ENCODE peak calls at places on chromosomes 3 and 15, in nine cellular contexts. K, H, T, F, D, B, L, O and Q are unnamed samples.

GRCh38 chr3:4497005-4497692 is 4.0 kb downstream of the ITPR1 start:
- DNase-seq in K (no peak), H (no peak), T (no peak), F (no peak), D (no peak), B (no peak), L (no peak), O (no peak), Q (no peak)

GRCh38 chr15:31277335-31278055 is 49.1 kb upstream of the KLF13 start:
- DNase-seq in K (no peak), H (no peak), T (no peak), F (no peak), D (peak; percentile 67), B (no peak), L (peak; percentile 77), O (no peak), Q (peak; percentile 58)

GRCh38 chr15:25242166-25242879 is 196.5 kb downstream of the UBE3A start:
- DNase-seq in K (no peak), H (no peak), T (no peak), F (peak; percentile 28), D (peak; percentile 52), B (no peak), L (no peak), O (peak; percentile 7), Q (peak; percentile 70)

GRCh38 chr15:25784876-25785642 is 78.1 kb downstream of the ATP10A start:
- DNase-seq in K (no peak), H (no peak), T (peak; percentile 15), F (no peak), D (no peak), B (no peak), L (no peak), O (no peak), Q (no peak)

GRCh38 chr15:59313703-59314332 is 58.9 kb downstream of the MYO1E start:
- DNase-seq in K (peak; percentile 93), H (no peak), T (peak; percentile 88), F (peak; percentile 80), D (no peak), B (peak; percentile 56), L (no peak), O (peak; percentile 63), Q (peak; percentile 92)

GRCh38 chr3:119481079-119481478 is 12.3 kb downstream of the POGLUT1 start:
- DNase-seq in K (no peak), H (no peak), T (no peak), F (no peak), D (no peak), B (no peak), L (no peak), O (no peak), Q (no peak)

GRCh38 chr3:69142090-69142489 is 19.7 kb upstream of the LMOD3 start:
- DNase-seq in K (no peak), H (no peak), T (no peak), F (no peak), D (no peak), B (no peak), L (no peak), O (no peak), Q (no peak)

GRCh38 chr15:58462547-58462946 is 30.8 kb downstream of the LIPC start:
- DNase-seq in K (peak; percentile 66), H (no peak), T (no peak), F (no peak), D (no peak), B (no peak), L (no peak), O (no peak), Q (no peak)

GRCh38 chr15:98518823-98519561 is 129.3 kb upstream of the IGF1R start:
- DNase-seq in K (peak; percentile 32), H (peak; percentile 68), T (no peak), F (no peak), D (no peak), B (peak; percentile 62), L (peak; percentile 91), O (peak; percentile 51), Q (no peak)

GRCh38 chr15:29822100-29822684 is at the start of gene TJP1:
- DNase-seq in K (peak; percentile 81), H (peak; percentile 87), T (peak; percentile 88), F (peak; percentile 88), D (no peak), B (peak; percentile 80), L (peak; percentile 93), O (peak; percentile 82), Q (peak; percentile 92)

GRCh38 chr3:134464693-134465385 is 20.9 kb downstream of the ANAPC13 start:
- DNase-seq in K (no peak), H (no peak), T (no peak), F (no peak), D (no peak), B (peak; percentile 30), L (no peak), O (no peak), Q (no peak)

GRCh38 chr3:165742351-165742750 is 94.9 kb downstream of the BCHE start:
- DNase-seq in K (no peak), H (no peak), T (no peak), F (no peak), D (no peak), B (no peak), L (no peak), O (no peak), Q (no peak)

GRCh38 chr15:73375755-73376305 is 7.1 kb upstream of the HCN4 start:
- DNase-seq in K (no peak), H (no peak), T (no peak), F (no peak), D (no peak), B (no peak), L (no peak), O (no peak), Q (no peak)

GRCh38 chr3:54121404-54122045 is 827 bp upstream of the CACNA2D3 start:
- DNase-seq in K (no peak), H (no peak), T (peak; percentile 40), F (peak; percentile 72), D (no peak), B (peak; percentile 44), L (peak; percentile 83), O (no peak), Q (no peak)

GRCh38 chr3:22358334-22358733 is 607.3 kb upstream of the ZNF385D start:
- DNase-seq in K (no peak), H (no peak), T (no peak), F (no peak), D (no peak), B (no peak), L (no peak), O (no peak), Q (no peak)

GRCh38 chr3:100022506-100022905 is 91.8 kb downstream of the FILIP1L start:
- DNase-seq in K (no peak), H (no peak), T (no peak), F (no peak), D (no peak), B (no peak), L (no peak), O (no peak), Q (no peak)

GRCh38 chr3:33167284-33167683 is 51.3 kb downstream of the SUSD5 start:
- DNase-seq in K (no peak), H (no peak), T (no peak), F (no peak), D (no peak), B (no peak), L (no peak), O (no peak), Q (no peak)
- TF ChIP-seq POLR2A in K (no peak), H (no peak), T (no peak), F (no peak), D (no peak), B (no peak), L (no peak), O (no peak), Q (no peak)

GRCh38 chr3:141391298-141392017 is 23.2 kb downstream of the ZBTB38 start:
- DNase-seq in K (no peak), H (no peak), T (no peak), F (no peak), D (no peak), B (no peak), L (no peak), O (no peak), Q (no peak)
- H3K4me3 ChIP-seq in K (no peak overlapping the region), H (no peak overlapping the region), T (no peak overlapping the region), F (no peak overlapping the region), D (no peak overlapping the region), B (no peak overlapping the region), L (no peak overlapping the region), O (no peak overlapping the region), Q (no peak overlapping the region)

DNA sequence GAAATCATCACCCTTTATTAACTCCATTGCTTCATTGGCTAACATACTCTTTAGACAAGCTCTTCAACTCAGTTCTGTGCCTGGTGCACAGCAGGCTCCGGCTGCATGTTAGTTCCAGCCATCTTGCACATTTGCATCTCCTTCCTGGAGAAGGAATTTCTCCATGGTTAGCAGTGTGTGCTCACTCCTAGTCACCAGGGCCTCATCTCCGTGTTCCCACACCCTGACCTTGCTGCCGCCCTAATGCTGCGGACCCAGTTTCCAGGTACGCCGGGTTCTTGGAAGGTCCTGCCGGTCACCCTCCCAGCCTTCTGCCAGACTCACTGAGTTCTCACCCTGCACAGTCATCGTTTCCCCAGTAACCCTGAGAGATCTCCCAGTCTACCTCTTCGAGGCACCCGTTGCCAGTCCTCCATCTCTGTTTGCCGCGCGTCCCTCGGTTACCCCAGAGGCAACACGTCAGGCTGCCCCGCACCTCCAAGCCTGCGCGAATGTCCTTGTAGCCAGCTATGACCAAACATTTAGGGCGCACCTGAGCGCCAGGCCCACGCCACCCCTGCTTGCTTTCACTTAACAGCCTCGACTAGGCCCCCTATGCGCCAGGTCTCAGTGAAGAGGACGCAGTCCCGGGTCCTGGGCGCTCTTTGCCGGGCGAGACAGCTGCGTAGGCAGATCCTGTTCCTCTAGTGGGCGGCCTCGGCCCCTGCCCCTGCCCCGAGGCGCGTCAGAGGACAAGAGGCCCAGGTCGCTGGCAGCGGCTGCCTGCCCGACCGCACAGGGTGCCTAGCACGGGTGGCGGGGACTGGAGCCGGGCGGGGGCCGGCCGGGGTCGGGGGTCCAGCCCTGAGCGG is 744 bp upstream of the ZNF592 start:
- DNase-seq in K (peak; percentile 78), H (peak; percentile 63), T (peak; percentile 90), F (peak; percentile 90), D (peak; percentile 97), B (peak; percentile 72), L (peak; percentile 96), O (peak; percentile 78), Q (peak; percentile 53)
- TF ChIP-seq CTCF in K (no peak), H (no peak), T (no peak), F (no peak), D (no peak), B (no peak), L (no peak), O (peak; percentile 11), Q (no peak)

DNA sequence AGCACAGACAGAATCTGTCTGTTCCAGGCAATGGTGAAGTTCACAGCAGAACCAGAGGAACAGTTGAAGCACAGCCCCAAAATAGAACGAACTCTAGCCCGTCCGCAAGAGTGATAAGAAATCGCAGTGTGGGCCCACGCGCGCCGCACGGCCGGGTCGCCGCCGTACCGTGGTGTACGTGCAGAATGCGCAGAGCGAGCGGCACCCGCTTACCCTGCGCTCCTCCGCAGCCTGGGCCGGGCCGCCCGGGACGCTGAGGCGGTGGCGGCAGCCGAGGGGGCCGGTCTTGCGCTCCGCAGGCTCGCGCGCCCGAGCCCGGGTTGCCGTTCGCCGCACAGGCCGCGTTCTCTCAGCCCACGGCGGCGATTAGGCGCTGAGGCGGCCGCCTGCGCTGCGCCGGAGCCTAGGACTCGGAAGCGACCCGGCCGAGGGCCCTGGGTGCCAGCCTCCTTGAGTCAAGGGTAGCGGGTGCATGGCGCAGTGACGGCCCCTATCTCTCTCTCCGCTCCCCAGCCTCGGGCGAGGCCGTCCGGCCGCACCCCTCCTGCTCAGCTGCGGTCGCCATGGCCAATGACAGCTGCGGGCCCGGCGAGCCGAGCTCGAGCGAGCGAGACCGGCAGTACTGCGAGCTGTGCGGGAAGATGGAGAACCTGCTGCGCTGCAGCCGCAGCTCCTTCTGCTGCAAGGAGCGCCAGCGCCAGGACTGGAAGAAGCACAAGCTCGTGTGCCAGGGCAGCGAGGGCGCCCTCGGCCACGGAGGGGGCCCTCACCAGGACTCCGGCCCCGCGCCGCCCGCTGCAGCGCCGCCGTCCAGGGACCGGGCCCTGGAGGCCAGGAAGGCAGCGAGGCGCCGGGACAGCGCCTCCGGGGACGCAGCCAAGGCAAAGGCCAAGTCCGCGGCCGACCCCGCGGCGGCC is 20.5 kb downstream of the WDR73 start:
- DNase-seq in K (peak; percentile 79), H (peak; percentile 63), T (peak; percentile 82), F (peak; percentile 90), D (peak; percentile 94), B (peak; percentile 61), L (peak; percentile 93), O (peak; percentile 68), Q (peak; percentile 54)
- TF ChIP-seq POLR2A in K (peak; percentile 69), H (no peak), T (peak; percentile 39), F (no peak), D (no peak), B (peak; percentile 9), L (no peak), O (peak; percentile 62), Q (no peak)